ENCODE peak calls at places on chromosomes 6 and 20, in seven cellular contexts. T is GM23248; D is CD8-positive, alpha-beta memory T cell; Z is SK-N-SH; E is OCI-LY7; J is CD8-positive, alpha-beta T cell; L is keratinocyte. U is an unnamed sample. For H3K4me1, the result is how much of the 10 kb centered on the place peaks cover.

GRCh38 chr6:23213651-23214050 is 644.3 kb downstream of the HDGFL1 start:
- DNase-seq in T (no peak), D (no peak), Z (no peak), E (no peak), J (no peak), L (no peak), U (peak)

GRCh38 chr20:17171750-17172149 is 55.1 kb upstream of the PCSK2 start:
- DNase-seq in T (peak), D (no peak), Z (no peak), E (no peak), J (no peak), L (no peak), U (no peak)

GRCh38 chr20:4160761-4161305 is 145.5 kb upstream of the RNF24 start:
- DNase-seq in T (no peak), D (no peak), Z (no peak), E (peak), J (no peak), L (no peak), U (peak)

GRCh38 chr6:116840091-116840490 is 11.2 kb upstream of the GPRC6A start:
- DNase-seq in T (peak), D (no peak), Z (no peak), E (no peak), J (no peak), L (no peak), U (peak)

GRCh38 chr6:131946404-131946991 is 4.7 kb downstream of the CCN2 start:
- DNase-seq in T (peak), D (no peak), Z (no peak), E (no peak), J (no peak), L (no peak), U (peak)

GRCh38 chr20:47354710-47355488 is 1.6 kb downstream of the ZMYND8 start:
- DNase-seq in T (peak), D (no peak), Z (no peak), E (no peak), J (no peak), L (no peak), U (peak)

GRCh38 chr6:57177545-57178225 is 5.6 kb downstream of the BAG2 start:
- DNase-seq in T (peak), D (no peak), Z (no peak), E (no peak), J (no peak), L (no peak), U (peak)

GRCh38 chr6:131379951-131380350 is 193.1 kb upstream of the ARG1 start:
- DNase-seq in T (peak), D (no peak), Z (no peak), E (no peak), J (no peak), L (no peak), U (peak)

GRCh38 chr6:138795809-138796469 is at the start of gene ECT2L:
- DNase-seq in T (peak), D (no peak), Z (peak), E (no peak), J (no peak), L (no peak), U (no peak)

GRCh38 chr6:121504227-121504626 is 68.8 kb downstream of the GJA1 start:
- DNase-seq in T (peak), D (no peak), Z (no peak), E (no peak), J (no peak), L (no peak), U (peak)

GRCh38 chr20:31758991-31759390 is 19.9 kb downstream of the TPX2 start:
- DNase-seq in T (no peak), D (no peak), Z (no peak), E (no peak), J (no peak), L (no peak), U (no peak)

GRCh38 chr20:34296468-34296867 is 6.7 kb downstream of the AHCY start:
- DNase-seq in T (no peak), D (no peak), Z (no peak), E (no peak), J (no peak), L (no peak), U (no peak)

GRCh38 chr6:16540804-16541752 is 220.2 kb downstream of the ATXN1 start:
- DNase-seq in T (no peak), D (no peak), Z (no peak), E (no peak), J (no peak), L (no peak), U (no peak)

GRCh38 chr20:57928181-57928967 is 218.6 kb upstream of the PMEPA1 start:
- DNase-seq in T (peak), D (no peak), Z (no peak), E (no peak), J (no peak), L (no peak), U (no peak)

GRCh38 chr6:42100029-42100901 is 42.2 kb downstream of the C6orf132 start:
- DNase-seq in T (peak), D (no peak), Z (no peak), E (no peak), J (no peak), L (no peak), U (peak)

GRCh38 chr6:148166339-148166949 is 176.2 kb upstream of the SASH1 start:
- DNase-seq in T (peak), D (no peak), Z (peak), E (peak), J (no peak), L (no peak), U (peak)

GRCh38 chr6:109512271-109512817 is 29.3 kb upstream of the ZBTB24 start:
- DNase-seq in T (no peak), D (no peak), Z (no peak), E (no peak), J (no peak), L (no peak), U (no peak)

GRCh38 chr20:33868571-33868970 is 57.4 kb downstream of the CHMP4B start:
- DNase-seq in T (no peak), D (no peak), Z (no peak), E (no peak), J (no peak), L (no peak), U (no peak)

GRCh38 chr20:44780226-44780625 is 30.1 kb downstream of the RIMS4 start:
- DNase-seq in T (peak), D (no peak), Z (no peak), E (peak), J (no peak), L (no peak), U (peak)

GRCh38 chr20:49724637-49725606 is 11.2 kb upstream of the B4GALT5 start:
- DNase-seq in T (peak), D (no peak), Z (no peak), E (peak), J (no peak), L (no peak), U (peak)

GRCh38 chr20:47545499-47545898 is 43.8 kb downstream of the NCOA3 start:
- DNase-seq in T (no peak), D (no peak), Z (no peak), E (no peak), J (no peak), L (no peak), U (no peak)

GRCh38 chr20:50900261-50900660 is 31.0 kb downstream of the ADNP start:
- DNase-seq in T (no peak), D (no peak), Z (no peak), E (no peak), J (no peak), L (no peak), U (no peak)

GRCh38 chr20:14902432-14903089 is 565.1 kb upstream of the FLRT3 start:
- DNase-seq in T (no peak), D (no peak), Z (no peak), E (no peak), J (no peak), L (no peak), U (no peak)

GRCh38 chr6:130843575-130844320 is 16.5 kb downstream of the SMLR1 start:
- DNase-seq in T (peak), D (peak), Z (peak), E (peak), J (no peak), L (no peak), U (peak)

GRCh38 chr6:115474443-115475041 is 586.1 kb downstream of the FRK start:
- DNase-seq in T (no peak), D (no peak), Z (no peak), E (no peak), J (no peak), L (no peak), U (no peak)

GRCh38 chr6:158707826-158708225 is 58.0 kb downstream of the SYTL3 start:
- DNase-seq in T (no peak), D (no peak), Z (no peak), E (peak), J (no peak), L (no peak), U (no peak)

GRCh38 chr20:48722002-48722731 is 105.6 kb downstream of the PREX1 start:
- DNase-seq in T (peak), D (no peak), Z (no peak), E (no peak), J (no peak), L (no peak), U (peak)

GRCh38 chr6:51398064-51398740 is 579.5 kb downstream of the TFAP2B start:
- DNase-seq in T (peak), D (no peak), Z (no peak), E (no peak), J (no peak), L (no peak), U (no peak)

GRCh38 chr6:112560651-112561050 is 213.5 kb downstream of the RFPL4B start:
- DNase-seq in T (no peak), D (no peak), Z (no peak), E (no peak), J (no peak), L (no peak), U (no peak)

DNA sequence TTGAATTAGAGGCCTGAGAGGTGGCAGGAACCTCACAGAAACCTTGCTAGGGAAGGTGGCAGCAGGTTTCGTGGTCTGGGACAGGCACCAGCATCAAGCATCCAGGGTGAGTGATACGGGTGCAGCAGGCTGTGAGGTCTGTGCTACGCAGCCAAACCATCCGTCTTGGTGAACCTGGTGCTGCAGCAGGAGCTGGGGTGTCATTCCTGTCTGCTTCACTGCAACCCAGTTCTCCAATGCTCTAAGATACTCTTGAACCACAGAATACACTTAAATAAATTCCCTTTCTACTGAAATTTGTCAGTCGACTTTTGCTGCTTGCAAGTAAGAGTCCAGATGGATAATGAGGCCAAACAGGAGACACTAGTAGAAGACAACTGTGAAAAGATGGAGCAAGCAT is 9.7 kb upstream of the CBLN4 start:
- DNase-seq in T (no peak), D (no peak), Z (no peak), E (no peak), J (no peak), L (no peak), U (no peak)
- H3K4me1 ChIP-seq in T (under half), D (under half), Z (under half), E (under half), J (under half), L (under half), U (under half)

GRCh38 chr6:32854376-32855178 is 585 bp downstream of the PSMB9 start:
- DNase-seq in T (peak), D (peak), Z (peak), E (peak), J (peak), L (no peak), U (peak)
- H3K4me1 ChIP-seq in T (under half), D (half or more), Z (under half), E (half or more), J (half or more), L (under half), U (under half)

DNA sequence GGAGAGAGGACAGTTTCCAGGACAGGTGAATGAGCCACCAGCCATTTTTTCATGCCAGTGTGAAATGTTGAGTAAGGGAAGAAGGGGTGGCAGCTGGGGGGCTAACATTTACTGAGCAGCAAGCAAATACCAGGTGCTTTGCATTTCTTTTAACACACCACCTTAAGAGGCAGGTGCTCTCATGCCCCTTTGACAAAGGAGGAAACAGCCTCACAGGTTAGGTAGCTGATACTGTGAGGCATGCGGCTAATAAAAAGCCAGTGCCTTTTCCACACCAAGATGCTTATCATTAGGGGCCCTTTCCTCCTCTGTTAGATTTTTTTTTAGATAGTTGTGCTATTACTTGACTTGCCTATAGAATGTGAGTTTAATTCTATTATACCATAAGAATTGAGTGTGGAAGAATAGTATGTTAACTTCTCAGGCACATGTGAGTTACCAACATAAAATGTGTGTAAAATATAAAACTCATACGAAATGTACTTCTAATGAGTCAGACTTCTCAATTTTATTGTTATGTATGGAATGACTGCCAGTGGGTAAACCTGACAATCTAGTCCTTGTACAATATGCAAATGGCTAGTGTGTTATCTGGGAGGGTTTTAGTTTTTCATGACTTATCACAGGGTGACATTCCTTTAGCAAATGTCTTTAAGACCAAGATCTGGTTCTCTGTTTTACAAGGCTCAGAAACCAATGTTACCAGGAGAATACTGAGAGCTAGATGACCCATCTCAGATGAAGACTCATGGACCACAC is 260.0 kb downstream of the TMEM242 start:
- DNase-seq in T (no peak), D (no peak), Z (no peak), E (no peak), J (no peak), L (no peak), U (no peak)
- H3K4me1 ChIP-seq in T (under half), D (under half), Z (under half), E (under half), J (under half), L (under half), U (under half)

GRCh38 chr6:71482742-71483141 is 194.1 kb downstream of the OGFRL1 start:
- DNase-seq in T (peak), D (no peak), Z (no peak), E (no peak), J (no peak), L (no peak), U (no peak)

GRCh38 chr6:71481801-71482200 is 193.2 kb downstream of the OGFRL1 start:
- DNase-seq in T (no peak), D (no peak), Z (no peak), E (no peak), J (no peak), L (no peak), U (no peak)

GRCh38 chr6:71478834-71479541 is 190.4 kb downstream of the OGFRL1 start:
- DNase-seq in T (peak), D (no peak), Z (no peak), E (no peak), J (no peak), L (no peak), U (peak)

GRCh38 chr6:71481021-71481420 is 192.4 kb downstream of the OGFRL1 start:
- DNase-seq in T (peak), D (no peak), Z (no peak), E (no peak), J (no peak), L (no peak), U (no peak)

GRCh38 chr6:71480577-71480976 is 192.0 kb downstream of the OGFRL1 start:
- DNase-seq in T (no peak), D (no peak), Z (no peak), E (no peak), J (no peak), L (no peak), U (no peak)
- H3K4me1 ChIP-seq in T (half or more), D (under half), Z (under half), E (under half), J (under half), L (under half), U (under half)

GRCh38 chr6:9522101-9522500 is 892.8 kb downstream of the TFAP2A start:
- DNase-seq in T (no peak), D (no peak), Z (no peak), E (no peak), J (no peak), L (no peak), U (no peak)
- H3K4me1 ChIP-seq in T (under half), D (under half), Z (under half), E (under half), J (under half), L (half or more), U (under half)

U was measured in IMR-90.